ENCODE peak calls at places on chromosome 7, in seven cellular contexts. I is Peyer's patch, F is pancreas, D is neural progenitor cell, Y is HCT116, Z is colonic mucosa, H is A549. Q is an unnamed sample.

GRCh38 chr7:123789200-123789784 is 40.5 kb upstream of the WASL start:
- DNase-seq in I (no peak), F (no peak), D (no peak), Z (no peak), Y (no peak), H (no peak), Q (no peak)

GRCh38 chr7:104793066-104793465 is 220.9 kb upstream of the KMT2E start:
- DNase-seq in Z (no peak), Y (no peak), I (no peak), F (no peak), H (no peak), D (no peak), Q (no peak)

GRCh38 chr7:18191329-18191728 is 163.7 kb upstream of the PRPS1L1 start:
- DNase-seq in F (no peak), Y (no peak), I (no peak), D (no peak), H (no peak), Z (no peak), Q (no peak)

GRCh38 chr7:84637568-84638338 is 443.2 kb upstream of the SEMA3A start:
- DNase-seq in Y (no peak), I (no peak), D (peak), Z (no peak), F (no peak), H (peak), Q (peak)

GRCh38 chr7:2180081-2180480 is 52.7 kb downstream of the MAD1L1 start:
- DNase-seq in I (no peak), H (no peak), Z (no peak), D (no peak), Y (no peak), F (no peak), Q (no peak)

GRCh38 chr7:29285451-29285807 is 90.9 kb downstream of the CHN2 start:
- DNase-seq in F (no peak), Z (no peak), D (no peak), H (peak), Y (peak), I (no peak), Q (peak)

GRCh38 chr7:130896898-130897514 is 163.0 kb upstream of the KLF14 start:
- DNase-seq in H (peak), Y (peak), F (peak), D (peak), I (peak), Z (peak), Q (peak)

GRCh38 chr7:23539494-23539907 is 7.7 kb upstream of the TRA2A start:
- DNase-seq in I (no peak), F (no peak), H (no peak), Z (no peak), Y (no peak), D (no peak), Q (no peak)

GRCh38 chr7:74454948-74455804 is 1.5 kb downstream of the GTF2IRD1 start:
- DNase-seq in D (no peak), F (peak), I (peak), Y (no peak), H (no peak), Z (peak), Q (no peak)

GRCh38 chr7:94782777-94783176 is 124.6 kb upstream of the PPP1R9A start:
- DNase-seq in Z (no peak), H (no peak), I (no peak), Y (no peak), D (no peak), F (no peak), Q (no peak)

GRCh38 chr7:47153076-47153475 is 428.8 kb downstream of the TNS3 start:
- DNase-seq in Y (no peak), D (no peak), I (no peak), Z (peak), F (peak), H (peak), Q (peak)

GRCh38 chr7:108037748-108038147 is 34.8 kb upstream of the LAMB1 start:
- DNase-seq in I (no peak), Z (no peak), F (no peak), H (no peak), Y (no peak), D (no peak), Q (no peak)

GRCh38 chr7:96921771-96922170 is 83.6 kb upstream of the DLX6 start:
- DNase-seq in H (no peak), I (no peak), Y (no peak), Z (no peak), F (no peak), D (no peak), Q (no peak)

GRCh38 chr7:157017639-157018327 is 7.3 kb upstream of the MNX1 start:
- DNase-seq in I (peak), Z (no peak), H (no peak), Y (no peak), D (peak), F (no peak), Q (no peak)

GRCh38 chr7:87231243-87231642 is 11.7 kb upstream of the TMEM243 start:
- DNase-seq in Y (no peak), H (no peak), F (peak), Z (no peak), I (no peak), D (no peak), Q (no peak)

GRCh38 chr7:31747553-31747952 is 60.5 kb downstream of the PPP1R17 start:
- DNase-seq in F (no peak), D (no peak), Z (peak), I (no peak), Y (no peak), H (peak), Q (no peak)

GRCh38 chr7:68688416-68689086 is 909.7 kb upstream of the AUTS2 start:
- DNase-seq in F (no peak), Z (no peak), Y (no peak), H (no peak), D (peak), I (no peak), Q (no peak)

GRCh38 chr7:47496064-47496665 is 85.7 kb downstream of the TNS3 start:
- DNase-seq in I (no peak), F (no peak), H (no peak), Y (no peak), Z (no peak), D (no peak), Q (no peak)

GRCh38 chr7:30562498-30562897 is 32.2 kb upstream of the GARS1 start:
- DNase-seq in D (no peak), F (no peak), Y (no peak), Z (no peak), I (no peak), H (no peak), Q (peak)

GRCh38 chr7:42964849-42965805 is 33.0 kb downstream of the MRPL32 start:
- DNase-seq in Y (no peak), H (no peak), I (no peak), Z (no peak), F (no peak), D (no peak), Q (peak)

GRCh38 chr7:100546129-100546867 is 7.3 kb downstream of the AGFG2 start:
- DNase-seq in D (no peak), Y (no peak), Z (peak), H (peak), I (no peak), F (no peak), Q (peak)

GRCh38 chr7:129740574-129740973 is 129.1 kb downstream of the NRF1 start:
- DNase-seq in D (no peak), Z (no peak), Y (no peak), H (no peak), F (no peak), I (no peak), Q (no peak)

GRCh38 chr7:76386691-76387260 is 22.7 kb downstream of the SSC4D start:
- DNase-seq in F (no peak), Y (no peak), Z (no peak), I (no peak), H (no peak), D (no peak), Q (peak)

GRCh38 chr7:81698965-81699364 is 70.9 kb downstream of the HGF start:
- DNase-seq in F (no peak), Y (no peak), I (no peak), Z (no peak), D (no peak), H (no peak), Q (no peak)

GRCh38 chr7:47373871-47374451 is 207.9 kb downstream of the TNS3 start:
- DNase-seq in Z (no peak), I (no peak), D (no peak), H (no peak), F (peak), Y (no peak), Q (no peak)

GRCh38 chr7:128860158-128861073 is 2.2 kb upstream of the ATP6V1F start:
- DNase-seq in F (no peak), I (no peak), H (no peak), Z (peak), D (peak), Y (no peak), Q (peak)

GRCh38 chr7:31146026-31146425 is 93.9 kb downstream of the ADCYAP1R1 start:
- DNase-seq in Z (no peak), Y (no peak), F (no peak), H (no peak), I (no peak), D (no peak), Q (no peak)

GRCh38 chr7:74371381-74372059 is 82.2 kb upstream of the GTF2IRD1 start:
- DNase-seq in D (peak), Y (peak), I (no peak), F (no peak), H (no peak), Z (peak), Q (peak)

GRCh38 chr7:123588376-123588775 is 13.2 kb upstream of the ASB15 start:
- DNase-seq in Z (no peak), Y (no peak), F (no peak), I (no peak), H (no peak), D (no peak), Q (no peak)

GRCh38 chr7:141288626-141289025 is 214.8 kb downstream of the TMEM178B start:
- DNase-seq in F (no peak), Y (no peak), I (no peak), H (no peak), D (no peak), Z (no peak), Q (no peak)

GRCh38 chr7:45157653-45158401 is at the start of gene RAMP3:
- DNase-seq in Y (no peak), F (no peak), H (no peak), Z (no peak), D (peak), I (no peak), Q (no peak)

GRCh38 chr7:105389090-105389650 is 449 bp upstream of the SRPK2 start:
- DNase-seq in D (peak), Z (peak), F (peak), Y (peak), I (peak), H (peak), Q (peak)

GRCh38 chr7:117857718-117858117 is 15.5 kb downstream of the CTTNBP2 start:
- DNase-seq in Y (no peak), Z (no peak), D (no peak), F (no peak), H (no peak), I (no peak), Q (no peak)

GRCh38 chr7:105791926-105792325 is 84.5 kb downstream of the ATXN7L1 start:
- DNase-seq in Z (no peak), D (no peak), I (no peak), F (no peak), Y (no peak), H (no peak), Q (no peak)

GRCh38 chr7:22572292-22572691 is 72.3 kb upstream of the STEAP1B start:
- DNase-seq in Y (no peak), Z (no peak), I (no peak), F (no peak), D (no peak), H (no peak), Q (peak)

GRCh38 chr7:27478104-27478503 is 184.6 kb downstream of the HIBADH start:
- DNase-seq in Z (no peak), D (no peak), H (no peak), Y (no peak), F (no peak), I (no peak), Q (no peak)

GRCh38 chr7:157528785-157529341 is 192.1 kb downstream of the DNAJB6 start:
- DNase-seq in F (no peak), Z (no peak), H (no peak), Y (no peak), I (no peak), D (no peak), Q (no peak)

GRCh38 chr7:139965942-139966628 is 96.7 kb downstream of the PARP12 start:
- DNase-seq in Z (no peak), Y (no peak), F (no peak), H (no peak), I (no peak), D (no peak), Q (no peak)

GRCh38 chr7:98077762-98078161 is 28.9 kb upstream of the LMTK2 start:
- DNase-seq in Z (no peak), F (no peak), I (no peak), D (peak), Y (no peak), H (no peak), Q (no peak)

GRCh38 chr7:98078197-98078870 is 28.3 kb upstream of the LMTK2 start:
- DNase-seq in I (no peak), Y (no peak), F (peak), H (no peak), D (no peak), Z (no peak), Q (no peak)

GRCh38 chr7:98073047-98073446 is 33.6 kb upstream of the LMTK2 start:
- DNase-seq in Y (no peak), I (no peak), F (no peak), Z (no peak), D (no peak), H (no peak), Q (no peak)

GRCh38 chr7:98079891-98080653 is 26.6 kb upstream of the LMTK2 start:
- DNase-seq in Z (no peak), H (no peak), F (no peak), Y (no peak), D (peak), I (no peak), Q (no peak)

DNA sequence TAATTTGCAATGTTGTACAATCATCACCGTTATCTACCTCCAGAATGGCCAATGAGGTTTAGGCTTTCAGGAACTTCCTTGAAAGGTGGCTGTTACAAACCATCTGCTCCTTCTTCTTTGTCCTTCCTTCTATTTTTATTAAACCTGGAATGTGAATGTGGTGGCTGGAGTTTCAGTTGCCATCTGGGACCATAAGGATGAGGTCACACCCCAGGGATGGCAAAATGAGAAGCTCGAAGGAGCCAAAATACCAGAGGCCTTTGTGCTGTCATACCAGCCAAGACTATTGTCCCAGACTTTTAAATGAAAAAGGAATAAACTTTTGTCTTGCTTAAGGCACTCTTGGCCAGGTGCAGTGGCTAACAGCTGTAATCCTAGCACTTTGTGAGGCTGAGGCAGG is 30.9 kb upstream of the LMTK2 start:
- DNase-seq in D (no peak), Z (no peak), Y (no peak), F (no peak), H (no peak), I (no peak), Q (no peak)
- H3K27ac ChIP-seq in D (no peak), Z (no peak), Y (no peak), F (no peak), H (no peak), I (no peak), Q (no peak)

GRCh38 chr7:151016942-151017341 is 7.4 kb downstream of the ATG9B start:
- DNase-seq in Z (no peak), H (no peak), Y (no peak), F (no peak), I (no peak), D (no peak), Q (no peak)

GRCh38 chr7:151017370-151017952 is 6.8 kb downstream of the ATG9B start:
- DNase-seq in Z (no peak), I (no peak), F (no peak), H (no peak), D (no peak), Y (no peak), Q (no peak)

GRCh38 chr7:151017953-151018420 is 6.3 kb downstream of the ATG9B start:
- DNase-seq in F (peak), D (peak), I (peak), H (peak), Z (peak), Y (no peak), Q (peak)

GRCh38 chr7:151019130-151019447 is 5.2 kb downstream of the ATG9B start:
- DNase-seq in D (peak), H (no peak), I (no peak), Y (no peak), F (no peak), Z (no peak), Q (no peak)

GRCh38 chr7:151018421-151019129 is 5.7 kb downstream of the ATG9B start:
- DNase-seq in Y (no peak), Z (no peak), F (no peak), D (peak), H (no peak), I (no peak), Q (no peak)
- TF ChIP-seq CTCF in Y (no peak), Z (no peak), F (no peak), D (no peak), H (no peak), I (no peak), Q (no peak)

GRCh38 chr7:39735903-39736302 is 112.5 kb downstream of the RALA start:
- DNase-seq in D (no peak), I (no peak), Z (no peak), F (no peak), Y (no peak), H (no peak), Q (no peak)
- H3K27ac ChIP-seq in D (no peak), I (no peak), Z (no peak), F (no peak), Y (no peak), H (no peak), Q (no peak)

GRCh38 chr7:55507743-55508142 is 64.6 kb downstream of the VOPP1 start:
- DNase-seq in D (no peak), I (no peak), F (no peak), Y (no peak), Z (no peak), H (no peak), Q (no peak)
- TF ChIP-seq CTCF in D (no peak), I (no peak), F (no peak), Y (no peak), Z (no peak), H (no peak), Q (no peak)

GRCh38 chr7:92044148-92044547 is 90.1 kb downstream of the CYP51A1 start:
- DNase-seq in F (no peak), D (no peak), H (no peak), Z (no peak), I (no peak), Y (no peak), Q (no peak)
- H3K27ac ChIP-seq in F (peak), D (no peak), H (no peak), Z (no peak), I (no peak), Y (no peak), Q (no peak)

DNA sequence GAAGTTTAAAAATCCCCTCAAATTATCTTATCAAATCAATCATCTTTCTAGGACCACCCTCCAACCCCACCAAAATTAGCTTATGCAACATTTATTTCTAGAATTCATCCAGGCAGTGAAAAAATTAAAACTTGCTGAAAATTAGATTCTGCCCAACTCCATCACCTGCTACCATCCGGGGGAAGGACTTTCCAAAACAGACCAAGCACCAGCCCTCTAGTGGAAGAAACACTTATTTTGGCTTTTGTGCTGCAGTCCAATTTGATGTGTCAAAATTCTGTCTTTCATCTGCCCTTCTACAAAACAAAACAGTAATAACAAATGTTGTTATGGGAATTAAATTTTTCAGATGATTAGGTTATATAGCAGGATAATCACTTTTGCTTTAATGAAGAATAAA is 35.1 kb downstream of the GCC1 start:
- DNase-seq in D (no peak), Z (no peak), F (no peak), H (peak), Y (no peak), I (no peak), Q (no peak)
- TF ChIP-seq CTCF in D (peak), Z (no peak), F (no peak), H (no peak), Y (no peak), I (no peak), Q (peak)

GRCh38 chr7:44048031-44048795 is 3.7 kb downstream of the DBNL start:
- DNase-seq in H (no peak), Z (no peak), D (no peak), I (no peak), F (no peak), Y (no peak), Q (no peak)
- H3K27ac ChIP-seq in H (no peak), Z (no peak), D (no peak), I (no peak), F (no peak), Y (no peak), Q (no peak)

GRCh38 chr7:33108931-33109757 is at the start of gene RP9:
- DNase-seq in Z (peak), F (peak), D (peak), I (peak), Y (peak), H (peak), Q (peak)
- TF ChIP-seq CTCF in Z (peak), F (peak), D (peak), I (peak), Y (peak), H (peak), Q (peak)

GRCh38 chr7:77954773-77955562 is 156.4 kb downstream of the PHTF2 start:
- DNase-seq in F (no peak), I (no peak), D (no peak), Y (no peak), H (no peak), Z (no peak), Q (peak)

GRCh38 chr7:77958436-77958835 is 159.9 kb downstream of the PHTF2 start:
- DNase-seq in H (no peak), I (no peak), Y (no peak), F (no peak), D (no peak), Z (no peak), Q (no peak)

GRCh38 chr7:77959080-77959479 is 160.5 kb downstream of the PHTF2 start:
- DNase-seq in Z (no peak), Y (no peak), D (no peak), F (no peak), I (no peak), H (no peak), Q (no peak)
- H3K27ac ChIP-seq in Z (no peak), Y (no peak), D (no peak), F (no peak), I (no peak), H (no peak), Q (no peak)

Q was measured in fibroblast of lung.